ENCODE peak calls at places on chromosomes 3 and 15, in seven cellular contexts. A is heart left ventricle, B is SJSA1, R is endodermal cell, E is colonic mucosa, J is left ventricle myocardium inferior, H is neuronal stem cell. N is an unnamed sample. For H3K4me1, the result is how much of the 10 kb centered on the place peaks cover.

GRCh38 chr3:101803152-101803782 is 24.3 kb downstream of the NXPE3 start:
- DNase-seq in B (peak), R (no peak), E (peak), J (no peak), H (peak), A (peak), N (no peak)

GRCh38 chr15:95845862-95846515 is 484.5 kb upstream of the NR2F2 start:
- DNase-seq in E (no peak), J (peak), A (peak), H (peak), B (no peak), R (no peak), N (no peak)

GRCh38 chr15:92845109-92845508 is 55.0 kb upstream of the CHD2 start:
- DNase-seq in E (no peak), B (no peak), J (no peak), H (no peak), R (no peak), A (no peak), N (peak)

GRCh38 chr3:182455011-182455410 is 338.3 kb upstream of the ATP11B start:
- DNase-seq in E (no peak), A (no peak), B (no peak), H (no peak), J (no peak), R (no peak), N (no peak)

GRCh38 chr15:36373549-36373948 is 205.9 kb upstream of the CDIN1 start:
- DNase-seq in J (no peak), B (no peak), A (no peak), E (no peak), R (no peak), H (no peak), N (no peak)

GRCh38 chr3:2920103-2920502 is 190.1 kb downstream of the IL5RA start:
- DNase-seq in E (no peak), R (no peak), H (no peak), A (no peak), J (no peak), B (no peak), N (no peak)

GRCh38 chr15:48170981-48171380 is 7.1 kb downstream of the MYEF2 start:
- DNase-seq in E (no peak), B (no peak), R (no peak), A (no peak), J (no peak), H (no peak), N (no peak)

GRCh38 chr3:176193032-176193698 is 1004.1 kb downstream of the TBL1XR1 start:
- DNase-seq in B (no peak), J (no peak), R (no peak), A (no peak), E (no peak), H (no peak), N (no peak)

GRCh38 chr3:141860766-141861513 is 15.5 kb upstream of the ATP1B3 start:
- DNase-seq in J (no peak), A (no peak), R (no peak), H (no peak), E (no peak), B (no peak), N (no peak)

GRCh38 chr15:25905140-25905539 is 42.0 kb upstream of the ATP10A start:
- DNase-seq in E (no peak), H (no peak), R (no peak), J (no peak), A (no peak), B (no peak), N (no peak)

GRCh38 chr15:82647835-82648256 is 683 bp upstream of the CPEB1 start:
- DNase-seq in E (no peak), H (no peak), B (no peak), J (peak), R (peak), A (no peak), N (peak)

GRCh38 chr15:37995461-37996347 is 61.3 kb downstream of the TMCO5A start:
- DNase-seq in H (peak), J (no peak), B (no peak), A (no peak), R (no peak), E (no peak), N (no peak)

GRCh38 chr3:39279745-39280517 is at the start of gene CX3CR1:
- DNase-seq in E (no peak), J (no peak), R (peak), H (no peak), A (no peak), B (no peak), N (no peak)

GRCh38 chr3:45874677-45875346 is 11.5 kb upstream of the CCR9 start:
- DNase-seq in H (no peak), J (no peak), B (no peak), E (no peak), A (no peak), R (no peak), N (no peak)

GRCh38 chr3:160950542-160950941 is 154.6 kb downstream of the B3GALNT1 start:
- DNase-seq in J (no peak), A (no peak), H (no peak), R (no peak), B (no peak), E (no peak), N (no peak)

GRCh38 chr3:107430214-107431047 is 53.2 kb downstream of the CCDC54 start:
- DNase-seq in J (no peak), R (peak), E (peak), B (no peak), H (peak), A (no peak), N (peak)

GRCh38 chr3:138259126-138259525 is 70.5 kb downstream of the NME9 start:
- DNase-seq in E (no peak), J (no peak), A (no peak), H (no peak), R (no peak), B (no peak), N (no peak)

GRCh38 chr3:70882104-70882503 is 569.7 kb upstream of the MDFIC2 start:
- DNase-seq in B (no peak), E (no peak), R (no peak), J (no peak), H (no peak), A (no peak), N (no peak)

GRCh38 chr15:63135281-63135680 is 13.6 kb downstream of the LACTB start:
- DNase-seq in B (no peak), E (no peak), J (no peak), R (no peak), A (no peak), H (no peak), N (no peak)

GRCh38 chr3:52846427-52846983 is 11.7 kb upstream of the MUSTN1 start:
- DNase-seq in A (no peak), E (no peak), J (no peak), B (no peak), H (no peak), R (no peak), N (no peak)

GRCh38 chr3:140501054-140501769 is 176.7 kb upstream of the TRIM42 start:
- DNase-seq in J (no peak), B (no peak), E (no peak), R (no peak), H (no peak), A (no peak), N (no peak)

GRCh38 chr3:43866529-43867353 is 176.0 kb downstream of the ABHD5 start:
- DNase-seq in H (no peak), B (peak), A (no peak), J (no peak), R (peak), E (no peak), N (no peak)

GRCh38 chr3:63557912-63558311 is 94.6 kb upstream of the SNTN start:
- DNase-seq in J (no peak), H (no peak), B (no peak), A (no peak), E (no peak), R (no peak), N (no peak)

GRCh38 chr3:100782906-100783305 is 73.6 kb downstream of the TFG start:
- DNase-seq in E (no peak), H (no peak), J (no peak), A (no peak), B (no peak), R (no peak), N (no peak)

GRCh38 chr15:38195191-38195901 is 57.3 kb upstream of the SPRED1 start:
- DNase-seq in B (no peak), R (no peak), H (no peak), J (no peak), E (no peak), A (no peak), N (no peak)

GRCh38 chr3:156522673-156523072 is 32.2 kb downstream of the SSR3 start:
- DNase-seq in J (no peak), B (no peak), A (no peak), E (no peak), H (no peak), R (no peak), N (no peak)

GRCh38 chr3:164250923-164251322 is 827.4 kb downstream of the SI start:
- DNase-seq in R (no peak), H (no peak), J (no peak), B (no peak), A (no peak), E (no peak), N (no peak)

GRCh38 chr15:97087337-97087736 is 756.8 kb downstream of the NR2F2 start:
- DNase-seq in R (no peak), A (no peak), J (no peak), E (no peak), B (no peak), H (no peak), N (no peak)

GRCh38 chr3:61806810-61807209 is 245.4 kb downstream of the PTPRG start:
- DNase-seq in H (no peak), A (no peak), J (no peak), B (no peak), R (no peak), E (no peak), N (no peak)

GRCh38 chr3:61808999-61809398 is 247.6 kb downstream of the PTPRG start:
- DNase-seq in B (no peak), J (no peak), A (no peak), E (no peak), R (no peak), H (no peak), N (no peak)

GRCh38 chr3:61807865-61808276 is 246.5 kb downstream of the PTPRG start:
- DNase-seq in R (no peak), H (no peak), B (no peak), J (no peak), E (no peak), A (no peak), N (no peak)

GRCh38 chr3:61809879-61810278 is 248.5 kb downstream of the PTPRG start:
- DNase-seq in H (no peak), R (no peak), E (peak), A (peak), J (peak), B (no peak), N (no peak)

DNA sequence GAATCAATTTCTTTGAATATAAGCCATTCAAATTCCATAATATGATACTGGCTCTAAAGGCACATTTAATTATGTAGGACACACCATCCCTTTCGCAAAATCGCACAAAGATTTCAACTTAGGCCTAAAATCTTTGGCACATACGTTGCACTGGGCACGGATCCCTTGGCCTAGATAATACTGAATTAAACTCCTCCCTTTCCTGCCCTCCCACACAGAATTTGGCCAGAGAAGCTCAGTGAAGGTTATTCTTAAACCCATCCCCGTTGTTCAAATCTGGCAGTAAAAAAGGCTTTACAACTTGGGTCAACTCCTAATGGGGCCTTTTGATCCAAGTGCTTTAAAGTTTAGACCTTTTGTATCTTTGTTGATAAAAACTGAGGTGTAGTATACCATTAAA is 247.2 kb downstream of the PTPRG start:
- DNase-seq in E (peak), A (peak), H (no peak), R (no peak), B (no peak), J (peak), N (no peak)
- H3K4me1 ChIP-seq in E (under half), A (half or more), H (under half), R (under half), B (under half), J (half or more), N (under half)

DNA sequence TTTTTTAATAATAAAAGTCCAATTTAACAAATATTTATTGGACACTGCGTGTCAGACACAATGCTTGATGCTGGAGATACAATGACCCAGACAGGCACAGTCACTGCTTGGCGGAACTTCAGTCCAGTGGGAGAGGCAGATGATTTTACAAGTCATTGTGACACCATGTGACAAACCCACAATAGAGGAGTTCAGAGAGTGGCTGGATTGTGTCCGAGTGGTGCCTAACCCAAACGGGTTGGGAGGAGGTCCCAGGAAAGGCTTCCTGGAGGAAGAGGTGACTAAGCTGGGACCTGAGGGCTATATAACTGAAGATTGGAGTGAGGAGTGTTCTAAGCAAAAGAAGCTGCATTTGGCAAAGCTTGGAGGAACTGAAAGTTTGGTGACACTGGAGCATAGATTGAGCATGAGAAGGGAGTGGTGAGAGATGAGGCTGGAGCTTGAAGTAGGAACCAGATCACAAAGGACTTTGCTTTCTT is 41.4 kb downstream of the CRTC3 start:
- DNase-seq in A (peak), J (peak), E (peak), H (no peak), R (no peak), B (no peak), N (peak)
- H3K4me1 ChIP-seq in A (under half), J (under half), E (under half), H (under half), R (under half), B (under half), N (under half)

DNA sequence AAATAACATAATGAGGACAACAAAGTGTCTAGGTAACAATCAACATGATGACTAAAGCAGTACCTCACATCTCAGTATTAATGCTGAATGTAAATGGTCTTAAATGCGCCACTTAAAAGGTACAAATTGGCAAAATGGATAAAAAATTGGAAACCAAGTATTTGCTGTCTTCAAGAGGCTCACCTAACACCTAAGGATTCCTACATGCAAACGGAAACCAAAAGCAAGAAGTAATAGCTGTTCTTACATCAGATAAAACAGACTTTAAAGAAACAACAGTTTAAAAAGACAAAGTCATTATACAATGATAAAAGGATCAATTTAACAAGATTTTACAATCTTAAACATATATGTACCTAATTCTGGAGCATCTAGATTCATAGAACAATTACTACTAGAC is 22.5 kb downstream of the CSNK1G1 start:
- DNase-seq in A (no peak), J (no peak), B (no peak), E (no peak), H (no peak), R (no peak), N (no peak)
- H3K4me1 ChIP-seq in A (under half), J (under half), B (under half), E (under half), H (under half), R (under half), N (under half)

GRCh38 chr3:10757021-10757820 is 58.8 kb upstream of the SLC6A11 start:
- DNase-seq in A (no peak), J (no peak), H (no peak), R (no peak), E (no peak), B (no peak), N (no peak)
- H3K4me1 ChIP-seq in A (under half), J (under half), H (under half), R (under half), E (under half), B (under half), N (under half)

DNA sequence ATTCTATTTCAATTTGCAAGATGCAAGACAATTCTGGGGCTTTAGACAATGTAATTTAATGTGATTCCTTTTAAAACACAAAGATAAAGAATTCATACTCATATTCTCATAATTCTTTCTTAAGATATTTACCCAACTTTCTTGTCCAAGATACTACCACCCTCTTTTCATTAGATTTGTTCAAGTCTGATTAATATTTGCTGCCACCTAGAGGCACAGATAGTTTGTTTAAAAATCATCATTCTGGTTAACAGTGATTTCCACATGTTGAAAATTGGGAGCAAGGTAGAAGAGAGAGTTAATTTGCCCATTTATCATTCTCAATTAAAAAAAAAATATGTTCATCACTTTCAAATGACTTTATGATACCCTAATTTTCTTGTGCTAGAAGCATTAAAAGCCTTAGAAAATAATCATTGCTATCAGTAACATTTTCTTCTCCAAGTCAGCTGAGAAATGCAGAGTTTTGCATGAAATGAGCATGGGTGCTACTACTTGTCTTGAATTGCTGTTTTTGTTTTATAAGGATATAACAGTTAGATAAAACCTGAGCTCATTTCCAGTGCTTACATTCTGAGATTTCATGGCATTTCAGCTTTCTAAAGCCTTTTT is 11.6 kb downstream of the TAMM41 start:
- DNase-seq in J (no peak), H (no peak), E (no peak), B (no peak), R (no peak), A (no peak), N (no peak)
- H3K4me1 ChIP-seq in J (under half), H (under half), E (under half), B (under half), R (under half), A (under half), N (under half)

DNA sequence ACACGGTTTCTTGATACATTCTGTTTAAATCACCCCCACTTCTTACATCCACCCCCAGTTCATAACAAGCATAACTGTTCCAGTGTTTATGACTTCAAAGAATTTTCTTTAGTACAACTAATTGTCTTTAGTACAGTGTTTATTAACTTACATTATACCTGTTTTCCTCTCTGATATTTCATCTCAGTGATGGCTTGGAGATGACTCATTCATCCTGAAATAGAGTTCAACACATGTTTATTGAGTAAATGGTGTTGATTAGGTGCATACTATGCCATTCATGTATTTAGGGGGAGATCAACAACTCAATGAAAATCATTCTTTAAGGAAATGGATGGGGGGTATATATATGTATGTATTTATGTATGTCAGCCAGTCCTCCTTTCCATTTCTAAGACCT is 21.7 kb upstream of the UTS2B start:
- DNase-seq in B (no peak), H (no peak), J (no peak), A (no peak), E (no peak), R (no peak), N (no peak)
- H3K4me1 ChIP-seq in B (half or more), H (under half), J (half or more), A (under half), E (under half), R (under half), N (under half)

N was measured in mucosa of descending colon.